ENCODE peak calls at places on chromosomes 7 and 10, in four cellular contexts. L, Z, G and H are unnamed samples.
A peak's percentile ranks its signal among the peaks of the same experiment; 100 is the strongest.

GRCh38 chr7:1555813-1556540 is at the start of gene TMEM184A:
- DNase-seq in L (peak; percentile 40), Z (peak; percentile 89), G (no peak), H (peak; percentile 74)

GRCh38 chr10:111504376-111504775 is 427.5 kb downstream of the ADRA2A start:
- DNase-seq in L (no peak), Z (no peak), G (no peak), H (no peak)

GRCh38 chr10:43231523-43232078 is 35.3 kb downstream of the RASGEF1A start:
- DNase-seq in L (no peak), Z (no peak), G (no peak), H (peak; percentile 6)

GRCh38 chr7:73941836-73942551 is 81.0 kb downstream of the TMEM270 start:
- DNase-seq in L (no peak), Z (peak; percentile 5), G (no peak), H (no peak)

GRCh38 chr10:66649626-66650025 is 276.2 kb upstream of the LRRTM3 start:
- DNase-seq in L (no peak), Z (no peak), G (no peak), H (no peak)

GRCh38 chr7:44309271-44310091 is 15.9 kb downstream of the CAMK2B start:
- DNase-seq in L (peak; percentile 65), Z (peak; percentile 9), G (no peak), H (peak; percentile 72)

GRCh38 chr10:49744091-49744685 is 17.9 kb downstream of the OGDHL start:
- DNase-seq in L (no peak), Z (no peak), G (no peak), H (no peak)

GRCh38 chr7:37419496-37419895 is 29.2 kb downstream of the ELMO1 start:
- DNase-seq in L (no peak), Z (no peak), G (no peak), H (no peak)

GRCh38 chr7:24769014-24769830 is 12.0 kb upstream of the GSDME start:
- DNase-seq in L (no peak), Z (no peak), G (no peak), H (no peak)

GRCh38 chr7:155457544-155458316 is at the start of gene EN2:
- DNase-seq in L (no peak), Z (no peak), G (no peak), H (no peak)

GRCh38 chr10:70479161-70479531 is 579 bp downstream of the PALD1 start:
- DNase-seq in L (no peak), Z (no peak), G (no peak), H (no peak)

GRCh38 chr7:42285383-42285824 is 48.4 kb upstream of the GLI3 start:
- DNase-seq in L (no peak), Z (no peak), G (no peak), H (no peak)

GRCh38 chr7:6350057-6350752 is 77.8 kb upstream of the CYTH3 start:
- DNase-seq in L (no peak), Z (no peak), G (no peak), H (no peak)

GRCh38 chr7:80847027-80847426 is 71.8 kb downstream of the SEMA3C start:
- DNase-seq in L (no peak), Z (no peak), G (no peak), H (no peak)

GRCh38 chr10:1089017-1089689 is 33.0 kb downstream of the WDR37 start:
- DNase-seq in L (no peak), Z (no peak), G (no peak), H (no peak)

GRCh38 chr7:111931016-111931517 is 275.1 kb downstream of the DOCK4 start:
- DNase-seq in L (no peak), Z (peak; percentile 96), G (no peak), H (no peak)

GRCh38 chr10:94036664-94037033 is 42.9 kb downstream of the PLCE1 start:
- DNase-seq in L (no peak), Z (no peak), G (no peak), H (no peak)

GRCh38 chr10:22606164-22606614 is 108.2 kb downstream of the PIP4K2A start:
- DNase-seq in L (peak; percentile 25), Z (peak; percentile 84), G (peak; percentile 93), H (no peak)

GRCh38 chr10:84541289-84541637 is 212.9 kb downstream of the CCSER2 start:
- DNase-seq in L (no peak), Z (peak; percentile 67), G (no peak), H (peak; percentile 63)

GRCh38 chr10:3803884-3804741 is 19.1 kb upstream of the KLF6 start:
- DNase-seq in L (peak; percentile 57), Z (no peak), G (no peak), H (no peak)

GRCh38 chr7:2641406-2642393 is 9.9 kb downstream of the TTYH3 start:
- DNase-seq in L (no peak), Z (peak; percentile 71), G (peak; percentile 47), H (peak; percentile 88)

GRCh38 chr10:20399789-20400188 is 497.3 kb downstream of the NEBL start:
- DNase-seq in L (no peak), Z (no peak), G (no peak), H (no peak)

GRCh38 chr7:38257350-38257677 is 16.1 kb downstream of the TARP start:
- DNase-seq in L (no peak), Z (no peak), G (no peak), H (no peak)

GRCh38 chr7:112023282-112023681 is 182.9 kb downstream of the DOCK4 start:
- DNase-seq in L (no peak), Z (no peak), G (no peak), H (no peak)

GRCh38 chr7:6250364-6250833 is 22.0 kb downstream of the CYTH3 start:
- DNase-seq in L (no peak), Z (no peak), G (peak; percentile 93), H (no peak)

GRCh38 chr10:112915590-112916572 is 34.2 kb upstream of the TCF7L2 start:
- DNase-seq in L (peak; percentile 34), Z (peak; percentile 58), G (peak; percentile 7), H (peak; percentile 28)

GRCh38 chr10:100562806-100563293 is 27.1 kb downstream of the HIF1AN start:
- DNase-seq in L (peak; percentile 61), Z (peak; percentile 12), G (no peak), H (peak; percentile 71)

GRCh38 chr10:95401704-95402469 is 111.1 kb upstream of the PDLIM1 start:
- DNase-seq in L (no peak), Z (no peak), G (no peak), H (no peak)

GRCh38 chr7:33939121-33939520 is 33.8 kb downstream of the BMPER start:
- DNase-seq in L (no peak), Z (no peak), G (no peak), H (no peak)

GRCh38 chr10:131946880-131947279 is 34.8 kb downstream of the BNIP3 start:
- DNase-seq in L (no peak), Z (no peak), G (no peak), H (no peak)

GRCh38 chr10:86099542-86100334 is 266.9 kb downstream of the GRID1 start:
- DNase-seq in L (no peak), Z (no peak), G (no peak), H (no peak)

GRCh38 chr7:103718482-103719415 is 270.7 kb downstream of the RELN start:
- DNase-seq in L (no peak), Z (no peak), G (no peak), H (no peak)

GRCh38 chr7:2126621-2127020 is 106.1 kb downstream of the MAD1L1 start:
- DNase-seq in L (no peak), Z (no peak), G (no peak), H (no peak)

GRCh38 chr10:14574291-14574690 is 200.4 kb downstream of the FAM107B start:
- DNase-seq in L (no peak), Z (no peak), G (no peak), H (no peak)

GRCh38 chr10:76080406-76080805 is 649.0 kb downstream of the LRMDA start:
- DNase-seq in L (no peak), Z (no peak), G (no peak), H (no peak)

GRCh38 chr7:28688651-28689050 is 269.5 kb downstream of the TRIL start:
- DNase-seq in L (no peak), Z (no peak), G (no peak), H (no peak)

GRCh38 chr7:75987805-75988630 is 6.4 kb downstream of the TMEM120A start:
- DNase-seq in L (no peak), Z (no peak), G (no peak), H (no peak)

GRCh38 chr10:75408911-75409885 is 7.6 kb upstream of the ZNF503 start:
- DNase-seq in L (peak; percentile 95), Z (no peak), G (no peak), H (peak; percentile 75)

DNA sequence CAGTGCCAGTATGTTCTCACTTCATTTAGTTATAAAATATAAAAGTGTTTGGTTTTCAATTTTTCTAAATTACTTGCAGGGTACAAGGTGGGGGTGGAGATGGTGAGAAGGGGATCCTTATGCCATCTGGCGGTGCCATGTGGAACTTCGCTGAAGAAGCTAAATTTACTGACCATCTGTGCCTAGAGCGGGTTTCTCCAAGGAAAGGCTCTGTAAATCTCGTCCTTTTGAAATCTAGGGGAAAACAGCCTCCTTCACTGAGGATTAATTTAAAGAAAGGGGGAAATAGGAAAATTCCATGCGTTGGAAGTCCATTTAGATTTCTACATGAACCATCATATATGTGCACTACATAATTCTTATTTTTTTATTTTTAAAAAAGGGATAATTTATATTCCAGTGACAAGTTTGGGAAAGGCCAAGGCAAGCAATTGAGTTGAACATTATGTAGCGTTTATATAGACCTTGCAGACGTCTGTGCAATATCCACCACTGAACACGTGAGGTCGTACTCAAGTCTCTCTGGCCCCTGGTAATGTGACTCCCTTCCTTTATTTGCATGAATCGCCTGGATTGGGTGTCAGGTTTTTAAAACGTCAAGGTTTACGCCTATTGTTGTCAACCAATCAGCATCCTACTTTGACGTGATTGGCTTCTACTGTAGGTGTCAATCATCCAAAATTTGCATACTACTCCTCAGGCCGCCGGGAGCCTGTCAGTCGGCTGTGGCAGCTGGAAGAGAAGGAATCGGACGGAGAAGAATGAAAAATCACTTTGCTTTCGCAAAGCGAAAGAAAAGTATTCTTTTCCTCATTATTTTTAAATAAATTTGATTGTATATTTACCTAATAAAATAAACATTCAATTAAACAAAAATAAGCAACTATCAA is 297.1 kb upstream of the NFE2L3 start:
- DNase-seq in L (peak; percentile 96), Z (peak; percentile 66), G (no peak), H (peak; percentile 70)
- TF ChIP-seq CREB1 in L (peak; percentile 74), Z (no peak), G (peak; percentile 21), H (no peak)

DNA sequence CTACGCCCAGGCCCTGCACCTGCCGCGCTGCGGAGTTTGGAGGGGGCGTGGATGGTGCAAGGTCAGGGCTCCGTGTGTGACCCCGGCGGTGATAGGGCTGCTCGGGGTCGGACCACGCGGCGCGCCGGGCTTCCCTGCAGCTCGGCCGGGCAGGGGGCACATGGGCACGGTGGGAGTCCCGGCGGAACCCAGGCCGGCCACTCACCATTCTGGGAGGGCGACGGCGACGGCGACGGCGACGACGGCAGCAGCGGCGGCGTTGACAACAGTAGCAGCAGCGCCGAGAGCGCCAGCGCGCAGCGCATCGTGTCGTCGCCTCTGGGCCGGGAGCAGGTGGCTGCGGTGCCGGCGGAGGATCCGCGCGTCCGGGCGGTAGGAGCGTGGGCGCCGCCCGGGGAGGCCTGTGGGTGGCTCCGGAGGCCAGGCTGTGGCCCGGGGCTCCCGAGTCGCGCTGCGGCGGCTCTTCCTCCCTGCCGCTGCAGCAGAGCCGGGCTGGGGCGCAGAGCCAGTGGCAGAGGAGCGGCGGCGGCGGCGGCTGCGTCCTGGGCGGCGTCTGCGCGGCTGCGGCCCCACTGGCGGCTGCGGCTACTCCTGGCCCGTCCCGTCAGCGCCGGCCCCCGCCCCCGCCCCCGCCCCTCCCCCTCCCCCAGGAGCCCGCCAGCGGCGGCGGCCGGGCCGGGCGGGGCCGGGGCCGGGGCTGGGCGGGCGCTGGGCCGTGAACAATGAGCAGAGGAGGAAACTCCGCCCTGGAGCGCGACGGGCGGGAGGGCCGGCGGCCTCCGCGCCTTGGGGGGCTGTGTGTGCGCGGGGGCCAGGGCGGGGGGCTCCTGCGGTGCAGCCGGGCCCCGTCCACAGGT is at the start of gene PODXL:
- DNase-seq in L (peak; percentile 95), Z (no peak), G (no peak), H (peak; percentile 79)
- TF ChIP-seq USF2 in L (no peak), Z (no peak), G (no peak), H (peak; percentile 3)

GRCh38 chr7:123846217-123846891 is 1.4 kb downstream of the HYAL4 start:
- DNase-seq in L (no peak), Z (no peak), G (peak; percentile 7), H (no peak)
- TF ChIP-seq CBFB in L (no peak), Z (no peak), G (no peak), H (no peak)

GRCh38 chr7:157516311-157516710 is 179.5 kb downstream of the DNAJB6 start:
- DNase-seq in L (no peak), Z (no peak), G (no peak), H (no peak)
- TF ChIP-seq CREB1 in L (no peak), Z (no peak), G (no peak), H (no peak)